ENCODE peak calls at places on chromosomes 12 and 14, in ten cellular contexts. S is T-cell, Z is lung microvascular endothelial cell, X is NCI-H345, I is A549, J is cardiac septum, A is GM23248, P is substantia nigra, Q is DMS53, N is GM13977. E is an unnamed sample.

GRCh38 chr14:102363182-102363952 is 626 bp downstream of the TECPR2 start:
- DNase-seq in Q (peak; percentile 68), Z (no peak), P (no peak), A (peak; percentile 85), X (peak; percentile 62), I (peak; percentile 16), N (no peak), S (peak; percentile 17), J (peak; percentile 78), E (peak; percentile 21)

GRCh38 chr12:108079731-108080130 is 49.4 kb upstream of the WSCD2 start:
- DNase-seq in X (no peak), A (no peak), I (no peak), J (no peak), Z (no peak), N (no peak), Q (no peak), P (no peak), S (no peak), E (no peak)

GRCh38 chr12:8483081-8483479 is 27.3 kb downstream of the CLEC6A start:
- DNase-seq in J (no peak), A (no peak), N (no peak), S (no peak), X (no peak), I (no peak), Q (peak; percentile 45), P (no peak), Z (no peak), E (no peak)

GRCh38 chr14:63922696-63923421 is 70.1 kb downstream of the SYNE2 start:
- DNase-seq in I (peak; percentile 88), J (no peak), A (peak; percentile 15), Z (no peak), N (no peak), S (no peak), P (no peak), X (no peak), Q (peak; percentile 43), E (no peak)

GRCh38 chr14:61438497-61438859 is 117.1 kb downstream of the PRKCH start:
- DNase-seq in N (peak; percentile 42), S (no peak), A (no peak), Q (no peak), Z (no peak), P (no peak), J (no peak), X (no peak), I (peak; percentile 15), E (no peak)

GRCh38 chr12:119182701-119183493 is 4.2 kb downstream of the HSPB8 start:
- DNase-seq in P (no peak), Z (no peak), J (no peak), I (peak; percentile 28), S (no peak), A (no peak), N (no peak), Q (no peak), X (no peak), E (peak; percentile 80)

GRCh38 chr14:30375280-30375892 is 183.6 kb upstream of the G2E3 start:
- DNase-seq in S (peak; percentile 53), A (peak; percentile 62), I (peak; percentile 58), P (peak; percentile 35), X (peak; percentile 43), Z (peak; percentile 77), J (no peak), N (peak; percentile 49), Q (peak; percentile 74), E (peak; percentile 56)

GRCh38 chr12:6778212-6778570 is 5.9 kb downstream of the LAG3 start:
- DNase-seq in Z (no peak), J (no peak), Q (peak; percentile 74), I (peak; percentile 41), P (no peak), X (no peak), A (peak; percentile 78), S (no peak), N (no peak), E (peak; percentile 19)

GRCh38 chr14:39212034-39212433 is 21.7 kb upstream of the MIA2 start:
- DNase-seq in A (no peak), X (no peak), Z (no peak), I (no peak), J (no peak), S (no peak), Q (no peak), P (no peak), N (no peak), E (no peak)

GRCh38 chr14:99671230-99672224 is 12.6 kb upstream of the CYP46A1 start:
- DNase-seq in Q (no peak), N (no peak), J (no peak), I (no peak), P (no peak), Z (no peak), A (no peak), S (no peak), X (no peak), E (no peak)

GRCh38 chr12:31362759-31363415 is 36.9 kb upstream of the SINHCAF start:
- DNase-seq in P (no peak), Q (peak; percentile 75), Z (no peak), S (no peak), A (no peak), N (peak; percentile 48), X (peak; percentile 69), I (peak; percentile 15), J (no peak), E (no peak)

GRCh38 chr14:68408680-68409079 is 384.2 kb downstream of the ZFP36L1 start:
- DNase-seq in P (no peak), X (no peak), Q (no peak), A (peak; percentile 61), S (no peak), J (no peak), Z (no peak), N (no peak), I (peak; percentile 35), E (no peak)

GRCh38 chr12:92927436-92928116 is 1.5 kb downstream of the EEA1 start:
- DNase-seq in N (peak; percentile 45), A (peak; percentile 88), P (no peak), I (peak; percentile 45), Z (peak; percentile 41), X (no peak), J (no peak), Q (peak; percentile 25), S (no peak), E (peak; percentile 84)

GRCh38 chr12:103924761-103925641 is 5.2 kb upstream of the HSP90B1 start:
- DNase-seq in J (no peak), A (peak; percentile 78), P (no peak), Q (peak; percentile 97), X (peak; percentile 60), S (peak; percentile 15), N (peak; percentile 56), Z (no peak), I (peak; percentile 24), E (peak; percentile 81)

GRCh38 chr12:2877959-2878732 is 1.1 kb downstream of the RHNO1 start:
- DNase-seq in J (no peak), A (peak; percentile 62), P (no peak), I (no peak), Q (peak; percentile 87), X (peak; percentile 54), Z (no peak), S (no peak), N (peak; percentile 47), E (peak; percentile 47)

GRCh38 chr14:99731536-99732435 is 47.7 kb downstream of the CYP46A1 start:
- DNase-seq in N (no peak), X (no peak), I (no peak), A (no peak), Q (no peak), Z (no peak), S (no peak), P (no peak), J (peak; percentile 74), E (no peak)

GRCh38 chr12:1324900-1325299 is 269.5 kb downstream of the FBXL14 start:
- DNase-seq in N (no peak), S (no peak), A (no peak), Q (no peak), J (no peak), I (no peak), X (no peak), P (no peak), Z (no peak), E (no peak)

GRCh38 chr12:92369643-92370042 is 224.0 kb upstream of the BTG1 start:
- DNase-seq in N (no peak), S (no peak), Z (no peak), A (peak; percentile 89), I (peak; percentile 36), Q (no peak), J (no peak), P (no peak), X (no peak), E (no peak)

GRCh38 chr14:104898870-104899510 is 25.7 kb upstream of the PLD4 start:
- DNase-seq in N (no peak), Z (no peak), I (no peak), P (no peak), Q (no peak), A (no peak), X (no peak), S (no peak), J (no peak), E (no peak)

GRCh38 chr12:51675062-51675803 is 84.2 kb downstream of the SCN8A start:
- DNase-seq in A (no peak), S (no peak), N (no peak), Z (no peak), Q (peak; percentile 52), X (no peak), I (no peak), J (no peak), P (no peak), E (no peak)

GRCh38 chr14:75597149-75597548 is 18.7 kb downstream of the FLVCR2 start:
- DNase-seq in J (no peak), X (no peak), I (no peak), Z (no peak), A (no peak), N (no peak), S (no peak), Q (no peak), P (no peak), E (no peak)

GRCh38 chr14:102317564-102318248 is 1.8 kb upstream of the ZNF839 start:
- DNase-seq in S (no peak), P (no peak), N (no peak), X (peak; percentile 40), Z (peak; percentile 35), Q (peak; percentile 71), A (peak; percentile 41), I (peak; percentile 68), J (no peak), E (peak; percentile 21)

GRCh38 chr12:32312049-32312670 is 87.2 kb upstream of the FGD4 start:
- DNase-seq in I (peak; percentile 80), P (no peak), N (peak; percentile 36), A (peak; percentile 81), X (peak; percentile 69), Q (peak; percentile 90), S (no peak), Z (peak; percentile 89), J (no peak), E (peak; percentile 84)

GRCh38 chr12:64625243-64626077 is 15.2 kb downstream of the RASSF3 start:
- DNase-seq in I (peak; percentile 92), N (no peak), X (no peak), Q (peak; percentile 73), A (peak; percentile 86), S (no peak), Z (peak; percentile 61), J (peak; percentile 83), P (peak; percentile 4), E (peak; percentile 95)

GRCh38 chr12:67433393-67434175 is 164.4 kb downstream of the CAND1 start:
- DNase-seq in Q (peak; percentile 37), J (no peak), X (no peak), S (no peak), P (no peak), A (peak; percentile 57), N (no peak), I (peak; percentile 30), Z (no peak), E (no peak)

GRCh38 chr14:104281768-104282301 is 143.4 kb downstream of the KIF26A start:
- DNase-seq in Z (no peak), A (no peak), S (no peak), Q (no peak), I (no peak), N (no peak), X (no peak), J (peak; percentile 63), P (no peak), E (no peak)

GRCh38 chr14:64856528-64857445 is 22.9 kb downstream of the SPTB start:
- DNase-seq in X (no peak), P (no peak), N (no peak), S (no peak), Q (no peak), Z (no peak), I (no peak), A (no peak), J (no peak), E (no peak)

GRCh38 chr12:30792648-30793499 is 38.1 kb upstream of the CAPRIN2 start:
- DNase-seq in X (no peak), I (peak; percentile 65), Q (no peak), S (no peak), A (peak; percentile 73), P (no peak), N (no peak), J (no peak), Z (peak; percentile 17), E (no peak)